ENCODE peak calls at places on chromosomes 6 and 20, in eight cellular contexts. L, J, O, D, U, A, S and P are unnamed samples.

GRCh38 chr6:129276986-129277385 is 394.0 kb downstream of the LAMA2 start:
- DNase-seq in L (no peak), J (no peak), O (no peak), D (no peak), U (no peak), A (no peak), S (peak), P (no peak)

GRCh38 chr6:77092971-77093370 is 370.3 kb downstream of the HTR1B start:
- DNase-seq in L (no peak), J (peak), O (no peak), D (no peak), U (peak), A (no peak), S (peak), P (no peak)

GRCh38 chr20:2171266-2171790 is 69.7 kb downstream of the STK35 start:
- DNase-seq in L (peak), J (no peak), O (no peak), D (no peak), U (no peak), A (no peak), S (no peak), P (no peak)

GRCh38 chr6:10256113-10256690 is 158.7 kb downstream of the TFAP2A start:
- DNase-seq in L (no peak), J (no peak), O (peak), D (no peak), U (no peak), A (no peak), S (no peak), P (no peak)

GRCh38 chr6:104625536-104625935 is 234.2 kb downstream of the HACE1 start:
- DNase-seq in L (no peak), J (peak), O (no peak), D (no peak), U (peak), A (no peak), S (peak), P (peak)

GRCh38 chr6:170067257-170067656 is 223.6 kb downstream of the DLL1 start:
- DNase-seq in L (peak), J (no peak), O (no peak), D (peak), U (no peak), A (no peak), S (no peak), P (no peak)

GRCh38 chr6:34393968-34394305 is 1.5 kb upstream of the NUDT3 start:
- DNase-seq in L (peak), J (no peak), O (no peak), D (no peak), U (no peak), A (no peak), S (no peak), P (no peak)

GRCh38 chr20:63847374-63848002 is 13.8 kb upstream of the ABHD16B start:
- DNase-seq in L (no peak), J (no peak), O (no peak), D (no peak), U (no peak), A (no peak), S (no peak), P (no peak)

GRCh38 chr6:158068156-158068892 is 86.7 kb downstream of the SYNJ2 start:
- DNase-seq in L (no peak), J (no peak), O (no peak), D (no peak), U (no peak), A (no peak), S (no peak), P (no peak)

GRCh38 chr6:70706491-70707123 is 38.9 kb downstream of the SMAP1 start:
- DNase-seq in L (no peak), J (peak), O (peak), D (no peak), U (peak), A (no peak), S (peak), P (peak)

GRCh38 chr20:48405909-48406308 is 421.9 kb downstream of the PREX1 start:
- DNase-seq in L (no peak), J (no peak), O (no peak), D (no peak), U (no peak), A (peak), S (no peak), P (no peak)

GRCh38 chr6:48535569-48535968 is 424.6 kb upstream of the PTCHD4 start:
- DNase-seq in L (no peak), J (no peak), O (no peak), D (no peak), U (peak), A (no peak), S (peak), P (peak)

GRCh38 chr20:53149184-53149651 is 177.1 kb downstream of the TSHZ2 start:
- DNase-seq in L (no peak), J (no peak), O (no peak), D (no peak), U (peak), A (no peak), S (no peak), P (no peak)

GRCh38 chr6:113879186-113880096 is 22.3 kb downstream of the MARCKS start:
- DNase-seq in L (no peak), J (no peak), O (peak), D (no peak), U (peak), A (peak), S (peak), P (no peak)

GRCh38 chr6:116447496-116448011 is 13.6 kb upstream of the CALHM6 start:
- DNase-seq in L (no peak), J (peak), O (no peak), D (no peak), U (peak), A (no peak), S (peak), P (no peak)
- TF ChIP-seq CTCF in L (no peak), J (no peak), O (no peak), D (no peak), U (peak), A (no peak), S (no peak), P (no peak)

DNA sequence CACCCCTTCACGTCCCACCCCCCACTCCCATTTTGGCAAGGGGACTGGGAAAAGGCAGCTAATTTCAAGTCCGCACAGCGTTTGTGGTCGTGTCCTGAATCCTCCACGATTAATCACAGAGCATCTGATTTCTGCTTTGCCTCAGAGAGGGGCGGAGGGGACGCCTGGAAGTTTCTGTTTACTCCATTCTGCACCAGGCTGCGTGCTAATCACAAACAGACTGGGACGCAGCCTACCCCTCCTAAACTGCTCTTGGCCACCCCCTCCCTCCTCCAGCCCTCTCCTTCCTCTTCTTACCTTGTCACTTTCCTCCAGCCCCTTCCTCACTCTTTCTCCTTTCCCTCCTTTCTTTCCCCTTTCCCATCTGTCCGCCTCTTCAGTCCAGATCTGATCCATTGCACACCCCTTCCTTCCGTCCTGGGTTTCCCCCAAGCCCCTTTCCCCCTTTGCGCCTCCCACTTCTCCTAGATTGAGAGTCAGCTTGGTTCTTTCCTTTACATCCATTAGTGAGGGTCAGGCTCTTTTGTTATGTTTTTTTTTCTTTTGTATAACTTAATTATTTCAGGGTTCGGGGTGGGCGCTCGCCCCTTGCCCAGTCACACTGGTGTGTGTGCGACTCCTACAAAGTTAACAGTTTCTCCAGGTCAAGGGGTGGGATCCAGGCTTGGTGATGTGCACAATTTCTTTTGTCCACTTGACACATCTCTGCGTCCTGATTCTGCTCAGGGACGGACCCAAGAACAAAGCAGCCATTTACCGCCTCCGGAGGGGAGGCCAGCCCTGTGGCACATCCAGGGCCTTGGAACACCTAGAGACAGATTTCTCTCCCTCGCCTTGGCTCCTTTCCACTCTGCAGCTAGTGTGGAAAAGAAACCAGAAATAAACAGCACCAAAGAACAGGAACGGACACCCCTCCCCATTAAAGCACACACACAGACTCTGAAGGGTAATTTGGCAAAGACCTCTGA is 527 bp upstream of the RIPOR3 start:
- DNase-seq in L (no peak), J (peak), O (no peak), D (no peak), U (peak), A (peak), S (peak), P (no peak)
- H3K4me3 ChIP-seq in L (no peak), J (peak), O (no peak), D (peak), U (peak), A (peak), S (peak), P (peak)

DNA sequence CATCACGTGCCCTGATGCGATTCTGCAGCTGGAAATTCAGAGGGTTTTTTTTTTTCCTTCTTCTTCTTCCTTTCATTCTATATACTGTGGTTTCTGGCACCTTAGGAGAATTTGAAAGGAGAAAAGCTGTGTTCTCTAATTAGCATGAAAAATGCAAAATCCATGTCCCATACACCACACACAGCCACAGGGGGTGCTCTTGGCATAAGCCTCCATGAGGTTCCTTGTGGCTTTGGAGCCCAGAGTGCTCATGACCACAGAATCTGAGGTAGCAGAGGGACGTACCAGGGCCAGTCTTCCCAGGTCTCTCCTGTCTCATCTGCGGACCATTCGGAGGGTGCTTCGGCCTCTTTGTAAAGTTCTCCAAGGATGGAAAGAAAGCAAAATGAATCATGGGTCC is 258.4 kb upstream of the CDH4 start:
- DNase-seq in L (no peak), J (no peak), O (no peak), D (no peak), U (no peak), A (no peak), S (no peak), P (no peak)
- TF ChIP-seq CTCF in L (no peak), J (no peak), O (no peak), D (no peak), U (no peak), A (no peak), S (no peak), P (peak)

DNA sequence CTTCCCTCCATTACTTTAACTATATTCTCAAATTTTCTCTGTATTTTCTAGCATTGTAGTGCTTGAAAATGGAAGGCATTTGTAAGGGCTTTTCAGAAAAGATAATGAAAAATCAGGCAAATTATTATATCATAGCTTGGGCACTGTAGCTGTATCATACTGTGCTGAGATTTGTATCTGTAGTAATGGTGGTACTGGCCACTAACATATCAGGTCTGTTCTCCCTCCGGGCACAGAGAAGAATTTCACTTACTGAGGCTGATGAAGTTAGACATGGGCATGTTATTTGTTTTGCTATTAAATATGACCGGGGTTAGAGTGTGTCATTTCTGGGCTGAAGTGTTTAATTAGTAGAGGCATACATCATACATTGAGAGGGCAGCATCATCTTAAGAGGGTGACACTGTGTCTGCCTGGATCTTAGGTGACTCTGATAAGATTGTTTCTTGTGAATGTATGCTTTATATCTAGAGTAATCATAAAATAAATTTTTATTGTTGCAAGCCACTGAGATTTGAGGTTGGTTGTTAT is 1395.9 kb downstream of the EPHA7 start:
- DNase-seq in L (no peak), J (no peak), O (no peak), D (no peak), U (no peak), A (peak), S (no peak), P (no peak)
- H3K4me3 ChIP-seq in L (no peak), J (no peak), O (no peak), D (no peak), U (no peak), A (no peak), S (no peak), P (no peak)

GRCh38 chr6:112786801-112787200 is 439.7 kb downstream of the RFPL4B start:
- DNase-seq in L (no peak), J (no peak), O (no peak), D (no peak), U (no peak), A (no peak), S (no peak), P (no peak)

GRCh38 chr6:112780498-112781096 is 433.5 kb downstream of the RFPL4B start:
- DNase-seq in L (peak), J (no peak), O (peak), D (no peak), U (peak), A (peak), S (peak), P (peak)

GRCh38 chr6:112785408-112785807 is 438.3 kb downstream of the RFPL4B start:
- DNase-seq in L (no peak), J (no peak), O (no peak), D (no peak), U (no peak), A (no peak), S (no peak), P (no peak)

GRCh38 chr6:112781236-112781635 is 434.1 kb downstream of the RFPL4B start:
- DNase-seq in L (no peak), J (no peak), O (no peak), D (no peak), U (peak), A (peak), S (peak), P (no peak)
- TF ChIP-seq CTCF in L (no peak), J (peak), O (no peak), D (no peak), U (peak), A (peak), S (peak), P (peak)

DNA sequence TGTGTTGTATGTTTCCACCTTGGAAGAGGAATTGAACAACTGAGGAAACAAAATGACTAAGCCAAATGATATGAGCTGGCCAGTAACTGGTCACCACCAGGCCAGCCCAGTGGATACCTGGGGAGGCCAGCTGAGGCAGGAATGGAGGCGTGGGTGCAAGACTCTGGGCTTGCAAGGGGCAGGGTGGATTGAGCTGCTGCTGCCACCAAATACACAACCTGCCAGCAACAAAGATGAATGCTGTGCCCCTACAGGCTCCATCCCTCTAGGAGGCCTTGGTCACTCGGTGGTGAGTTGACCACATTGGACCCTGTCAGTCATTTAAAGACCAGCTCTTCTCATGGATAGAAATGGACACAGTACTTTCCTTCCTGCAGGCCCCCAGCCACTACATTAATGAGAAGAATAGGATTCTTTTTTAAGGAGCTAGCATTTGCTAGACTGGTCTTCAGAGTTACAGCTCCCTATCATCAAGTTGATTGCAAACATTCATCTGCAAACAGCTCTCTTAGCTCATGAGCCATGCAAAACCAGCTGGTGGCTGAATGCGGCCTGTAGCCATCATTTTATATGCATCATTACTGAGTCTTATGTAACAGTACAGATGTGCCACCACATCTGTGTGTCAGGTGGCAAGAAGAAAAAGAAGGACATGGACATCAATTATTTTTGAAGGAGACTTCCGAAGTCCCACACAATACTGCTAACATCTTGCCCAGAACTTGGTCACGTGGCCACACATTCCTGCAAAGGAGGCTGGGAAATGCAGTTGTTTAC is 26.3 kb upstream of the SLC22A3 start:
- DNase-seq in L (no peak), J (no peak), O (no peak), D (no peak), U (no peak), A (no peak), S (no peak), P (no peak)
- H3K4me3 ChIP-seq in L (no peak), J (no peak), O (no peak), D (no peak), U (no peak), A (no peak), S (no peak), P (no peak)

GRCh38 chr6:29553268-29554057 is 6.1 kb downstream of the UBD start:
- DNase-seq in L (peak), J (no peak), O (no peak), D (no peak), U (peak), A (peak), S (peak), P (peak)
- TF ChIP-seq CTCF in L (no peak), J (peak), O (no peak), D (no peak), U (no peak), A (no peak), S (no peak), P (peak)

DNA sequence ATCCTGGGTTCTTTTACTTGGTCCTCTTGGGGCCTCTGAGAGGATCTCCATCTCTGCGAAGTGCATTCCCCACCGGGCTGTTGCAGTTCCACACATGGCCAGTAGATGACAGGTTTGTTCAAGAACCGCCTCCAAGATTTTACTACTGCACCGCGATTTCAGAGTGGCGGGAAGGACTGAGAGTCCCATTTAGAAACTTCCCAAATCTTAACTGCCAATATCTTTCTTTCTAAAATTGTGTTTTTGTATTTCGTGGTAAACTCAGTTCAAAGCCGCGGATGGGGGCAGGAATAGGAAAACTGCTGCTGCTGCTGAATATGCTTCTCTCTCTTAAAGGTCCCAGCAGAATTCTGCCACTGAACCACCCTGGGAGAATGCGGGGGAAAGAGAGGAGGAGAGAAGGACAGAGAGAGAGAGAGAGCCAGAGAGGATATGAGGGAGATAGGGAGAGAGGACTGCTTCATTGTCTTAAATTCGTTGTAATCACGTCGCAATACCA is 8.6 kb upstream of the BTNL2 start:
- DNase-seq in L (peak), J (no peak), O (peak), D (peak), U (peak), A (peak), S (peak), P (peak)
- H3K4me3 ChIP-seq in L (no peak), J (no peak), O (peak), D (peak), U (no peak), A (no peak), S (peak), P (no peak)